ENCODE peak calls at places on chromosomes 3 and 15, in four cellular contexts. N is CD8-positive, alpha-beta T cell; H is heart left ventricle; F is lung. L is an unnamed sample.

GRCh38 chr3:178325330-178325729 is 210.9 kb upstream of the KCNMB2 start:
- DNase-seq in N (no peak), H (no peak), F (no peak), L (no peak)

GRCh38 chr3:57078366-57079220 is 18.1 kb downstream of the SPATA12 start:
- DNase-seq in N (peak; percentile 50), H (peak; percentile 45), F (peak; percentile 50), L (peak; percentile 36)

GRCh38 chr15:26967719-26968269 is 3.2 kb upstream of the GABRG3 start:
- DNase-seq in N (no peak), H (no peak), F (no peak), L (no peak)

GRCh38 chr3:12229144-12229871 is 59.6 kb upstream of the PPARG start:
- DNase-seq in N (no peak), H (no peak), F (no peak), L (no peak)

GRCh38 chr3:123469323-123469995 is 20.6 kb upstream of the ADCY5 start:
- DNase-seq in N (no peak), H (no peak), F (no peak), L (no peak)

GRCh38 chr3:132660745-132661067 is 577 bp downstream of the UBA5 start:
- DNase-seq in N (no peak), H (no peak), F (no peak), L (no peak)

GRCh38 chr3:138673641-138674040 is 65.1 kb downstream of the FAIM start:
- DNase-seq in N (no peak), H (no peak), F (no peak), L (no peak)

GRCh38 chr15:90648137-90649070 is 68.7 kb upstream of the BLM start:
- DNase-seq in N (peak; percentile 70), H (peak; percentile 78), F (peak; percentile 74), L (peak; percentile 47)

GRCh38 chr3:104436536-104436935 is 930.2 kb upstream of the ALCAM start:
- DNase-seq in N (no peak), H (no peak), F (no peak), L (no peak)

GRCh38 chr15:33638439-33638838 is 327.7 kb downstream of the RYR3 start:
- DNase-seq in N (no peak), H (no peak), F (no peak), L (no peak)

GRCh38 chr15:90315276-90315982 is 36.7 kb upstream of the ZNF774 start:
- DNase-seq in N (no peak), H (peak; percentile 84), F (peak; percentile 73), L (peak; percentile 68)

GRCh38 chr3:26236511-26236910 is 386.1 kb upstream of the LRRC3B start:
- DNase-seq in N (no peak), H (peak; percentile 26), F (no peak), L (no peak)

GRCh38 chr3:54527953-54528352 is 399.9 kb downstream of the LRTM1 start:
- DNase-seq in N (no peak), H (no peak), F (no peak), L (no peak)

GRCh38 chr3:23663246-23663645 is 142.5 kb upstream of the UBE2E1 start:
- DNase-seq in N (no peak), H (no peak), F (no peak), L (no peak)

GRCh38 chr15:34001536-34001935 is 33.2 kb downstream of the CHRM5 start:
- DNase-seq in N (no peak), H (no peak), F (no peak), L (no peak)

GRCh38 chr3:134330895-134331810 is 43.1 kb downstream of the AMOTL2 start:
- DNase-seq in N (no peak), H (no peak), F (no peak), L (no peak)

GRCh38 chr15:39304201-39304841 is 276.6 kb upstream of the THBS1 start:
- DNase-seq in N (no peak), H (no peak), F (no peak), L (no peak)

GRCh38 chr15:25176991-25177954 is 222.5 kb downstream of the SNRPN start:
- DNase-seq in N (peak; percentile 32), H (peak; percentile 15), F (peak; percentile 21), L (peak; percentile 9)

GRCh38 chr3:8520816-8521415 is 19.3 kb downstream of the LMCD1 start:
- DNase-seq in N (no peak), H (no peak), F (no peak), L (no peak)

GRCh38 chr15:26449296-26449695 is 323.6 kb downstream of the GABRB3 start:
- DNase-seq in N (no peak), H (no peak), F (no peak), L (no peak)

DNA sequence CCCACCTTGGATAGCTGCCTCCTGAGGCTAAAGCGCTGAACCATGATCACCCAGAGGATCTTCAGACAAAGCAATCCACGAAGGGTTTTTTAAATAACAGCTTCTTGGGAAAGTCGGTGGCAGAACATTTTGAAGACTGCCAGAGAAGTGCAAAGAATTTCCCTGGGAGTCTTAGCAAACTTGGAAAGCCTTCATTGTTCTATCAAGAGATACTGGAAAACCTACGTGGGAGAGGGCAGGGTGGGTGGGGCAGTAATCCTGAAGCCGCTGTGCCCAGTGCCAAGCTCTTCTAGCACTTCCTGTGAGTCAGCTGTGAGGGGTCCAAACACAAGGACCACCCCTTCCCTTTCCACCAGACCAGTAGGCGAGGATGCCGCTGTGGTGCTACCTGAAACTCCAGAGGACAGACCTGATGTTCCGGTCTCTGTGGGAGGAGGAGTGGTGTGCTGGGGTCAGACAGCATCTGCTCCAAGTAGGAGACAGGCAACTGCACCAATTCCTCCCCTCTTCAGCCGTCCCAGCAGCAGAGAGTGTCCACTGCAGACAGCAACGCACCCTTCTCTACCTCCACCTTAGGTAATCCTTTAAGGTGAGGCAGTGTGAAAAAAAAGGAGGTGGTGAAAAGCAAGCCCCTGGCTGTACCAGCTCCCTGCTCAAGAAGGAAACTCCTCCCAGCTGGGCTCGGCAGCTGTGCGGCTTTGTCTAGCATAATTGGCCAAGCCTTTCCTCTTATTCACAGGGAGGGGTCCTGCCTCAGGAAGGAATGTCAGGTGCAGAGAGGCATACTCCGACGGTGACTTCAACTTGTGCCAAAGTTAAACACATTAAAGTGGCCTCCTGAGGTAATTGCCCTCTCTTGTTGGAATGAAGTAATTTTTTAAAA is 99.0 kb downstream of the TMCC1 start:
- DNase-seq in N (peak; percentile 50), H (peak; percentile 65), F (peak; percentile 87), L (peak; percentile 22)
- H3K4me1 ChIP-seq in N (peaks cover 8% of the 10 kb centered on the region), H (no peaks in the 10 kb centered on the region), F (peaks cover 7% of the 10 kb centered on the region), L (peaks cover 24% of the 10 kb centered on the region)

GRCh38 chr3:58639842-58640241 is 26.7 kb downstream of the FAM3D start:
- DNase-seq in N (no peak), H (no peak), F (no peak), L (no peak)
- H3K27ac ChIP-seq in N (no peak overlapping the region), H (no peak overlapping the region), F (no peak overlapping the region), L (no peak overlapping the region)

DNA sequence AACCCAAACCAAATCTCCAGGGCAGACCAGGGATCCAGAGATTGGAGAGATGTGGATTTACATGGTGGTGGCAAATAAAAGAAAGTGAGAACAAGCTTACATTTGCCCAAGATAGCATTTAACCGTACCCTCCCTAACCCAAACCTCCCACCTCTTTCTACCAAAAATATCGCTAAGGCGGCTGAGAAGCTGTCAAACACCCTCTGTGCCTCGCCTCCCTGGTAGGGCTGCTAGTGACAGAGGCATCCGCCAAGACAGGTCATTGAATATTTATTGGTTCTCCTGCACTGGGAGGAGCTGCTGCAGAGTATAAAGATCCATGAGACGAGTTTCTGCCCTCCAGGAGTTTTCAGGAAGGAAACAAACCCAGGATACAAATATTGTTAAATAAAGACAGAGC is 107.3 kb upstream of the TMC3 start:
- DNase-seq in N (no peak), H (no peak), F (no peak), L (no peak)
- H3K4me1 ChIP-seq in N (no peaks in the 10 kb centered on the region), H (no peaks in the 10 kb centered on the region), F (no peaks in the 10 kb centered on the region), L (peaks cover 6% of the 10 kb centered on the region)

DNA sequence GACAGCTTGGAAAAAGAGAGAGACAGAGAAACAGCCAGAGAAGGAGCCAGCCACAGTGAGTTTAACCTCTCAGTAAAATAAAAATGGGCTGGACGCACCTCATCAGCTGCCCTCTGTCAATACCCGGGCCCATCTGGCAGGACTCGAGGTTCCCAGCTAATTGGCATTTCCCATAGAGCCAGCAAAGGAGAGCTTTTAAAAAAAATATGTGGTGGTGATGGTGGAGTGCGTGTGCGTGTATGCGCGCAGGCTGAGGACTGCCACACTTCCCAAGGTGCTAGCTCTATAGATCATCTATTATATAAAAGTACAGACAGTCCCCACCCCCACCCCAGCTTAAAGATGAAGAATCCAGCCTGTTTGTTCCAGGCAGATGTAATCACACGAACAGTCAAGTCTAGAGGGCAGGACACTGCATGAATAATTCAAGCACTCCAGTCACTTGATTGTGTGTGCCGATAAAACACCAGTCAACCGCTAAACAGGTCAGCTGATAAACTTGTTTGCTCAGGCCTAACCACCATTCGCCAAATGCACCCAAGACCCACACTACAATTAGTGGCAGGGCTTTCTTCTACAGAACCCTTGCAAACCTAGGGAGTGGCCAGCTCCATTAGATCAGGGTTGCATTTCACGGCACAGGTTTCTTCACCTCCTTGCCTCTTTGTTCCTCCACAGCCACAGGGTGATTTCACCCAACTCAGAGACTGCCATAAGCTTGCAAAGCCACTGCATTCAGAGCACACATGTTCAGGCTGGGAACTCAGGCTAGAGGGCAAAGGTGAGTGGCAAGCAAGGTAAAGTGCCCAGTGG is 5.9 kb downstream of the TLE3 start:
- DNase-seq in N (no peak), H (no peak), F (peak; percentile 41), L (no peak)
- H3K27ac ChIP-seq in N (no peak overlapping the region), H (no peak overlapping the region), F (no peak overlapping the region), L (no peak overlapping the region)

GRCh38 chr3:143480306-143480852 is 360.8 kb downstream of the CHST2 start:
- DNase-seq in N (no peak), H (no peak), F (no peak), L (no peak)
- H3K4me1 ChIP-seq in N (no peaks in the 10 kb centered on the region), H (no peaks in the 10 kb centered on the region), F (no peaks in the 10 kb centered on the region), L (no peaks in the 10 kb centered on the region)

GRCh38 chr3:58176185-58176530 is 34.6 kb downstream of the DNASE1L3 start:
- DNase-seq in N (no peak), H (no peak), F (no peak), L (no peak)

GRCh38 chr3:58175429-58176184 is 35.2 kb downstream of the DNASE1L3 start:
- DNase-seq in N (no peak), H (no peak), F (no peak), L (no peak)

GRCh38 chr3:58173670-58174472 is 36.9 kb downstream of the DNASE1L3 start:
- DNase-seq in N (peak; percentile 68), H (peak; percentile 65), F (no peak), L (peak; percentile 58)

GRCh38 chr3:58176827-58177489 is 33.8 kb downstream of the DNASE1L3 start:
- DNase-seq in N (no peak), H (no peak), F (no peak), L (no peak)

DNA sequence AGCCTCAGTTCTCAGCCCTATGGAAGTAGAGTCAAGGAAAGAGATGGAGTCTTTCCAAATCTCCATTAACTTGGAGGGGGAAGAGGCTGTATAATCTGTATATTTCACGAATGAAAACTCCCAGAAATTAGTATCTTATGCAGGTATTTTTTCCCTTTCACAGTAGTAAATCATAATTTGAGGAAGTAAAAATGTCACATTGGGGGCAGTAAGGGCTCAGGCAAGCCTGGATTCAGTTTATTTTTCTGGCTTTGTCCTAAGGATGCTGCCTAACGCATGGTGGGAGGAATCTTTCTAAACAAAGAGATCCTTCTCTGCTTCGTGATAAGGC is 35.7 kb downstream of the DNASE1L3 start:
- DNase-seq in N (no peak), H (no peak), F (no peak), L (no peak)
- H3K27ac ChIP-seq in N (no peak overlapping the region), H (no peak overlapping the region), F (no peak overlapping the region), L (peak overlapping the region; percentile 70)

GRCh38 chr15:101190196-101190595 is 61.7 kb downstream of the CHSY1 start:
- DNase-seq in N (no peak), H (no peak), F (no peak), L (no peak)
- H3K4me1 ChIP-seq in N (peaks cover 23% of the 10 kb centered on the region), H (peaks cover 15% of the 10 kb centered on the region), F (peaks cover 28% of the 10 kb centered on the region), L (peaks cover 90% of the 10 kb centered on the region)

GRCh38 chr3:74623261-74623836 is 8.9 kb upstream of the CNTN3 start:
- DNase-seq in N (no peak), H (no peak), F (no peak), L (no peak)
- H3K27ac ChIP-seq in N (no peak overlapping the region), H (no peak overlapping the region), F (no peak overlapping the region), L (no peak overlapping the region)

GRCh38 chr15:75761446-75762356 is 49.1 kb upstream of the CSPG4 start:
- DNase-seq in N (no peak), H (no peak), F (no peak), L (no peak)
- H3K4me1 ChIP-seq in N (no peaks in the 10 kb centered on the region), H (no peaks in the 10 kb centered on the region), F (no peaks in the 10 kb centered on the region), L (peaks cover 23% of the 10 kb centered on the region)